ENCODE peak calls at places on chromosomes 5 and 9, in four cellular contexts. S is renal cortical epithelial cell, D is NCI-H2029 treated with DMSO at 0.1 percent for 48 hours, Y is PC-9. L is an unnamed sample.

GRCh38 chr9:122071716-122072115 is 21.4 kb downstream of the TTLL11 start:
- DNase-seq in S (no peak), D (no peak), Y (no peak), L (no peak)

GRCh38 chr5:140249536-140249935 is 53.4 kb downstream of the PFDN1 start:
- DNase-seq in S (no peak), D (no peak), Y (no peak), L (no peak)

GRCh38 chr9:84940294-84940693 is 270.8 kb downstream of the NTRK2 start:
- DNase-seq in D (no peak), Y (no peak), S (peak), L (peak)

GRCh38 chr5:30749971-30750370 is 443.5 kb upstream of the CDH6 start:
- DNase-seq in D (no peak), S (peak), Y (no peak), L (no peak)

GRCh38 chr5:32363030-32363429 is 50.3 kb upstream of the MTMR12 start:
- DNase-seq in D (no peak), Y (no peak), S (no peak), L (no peak)

GRCh38 chr5:139695183-139695573 is 47.0 kb downstream of the CXXC5 start:
- DNase-seq in D (no peak), Y (no peak), S (no peak), L (no peak)

GRCh38 chr5:78750281-78750680 is 101.7 kb upstream of the LHFPL2 start:
- DNase-seq in S (no peak), Y (no peak), D (no peak), L (no peak)

GRCh38 chr9:113541019-113541900 is 77.7 kb downstream of the RGS3 start:
- DNase-seq in D (peak), Y (peak), S (peak), L (no peak)

GRCh38 chr9:129990269-129991005 is 52.6 kb downstream of the FNBP1 start:
- DNase-seq in D (no peak), Y (no peak), S (no peak), L (no peak)

GRCh38 chr9:110207071-110207923 is 662 bp downstream of the C9orf152 start:
- DNase-seq in Y (peak), D (peak), S (no peak), L (no peak)

GRCh38 chr5:125484272-125485002 is 738.0 kb upstream of the ZNF608 start:
- DNase-seq in S (peak), D (peak), Y (no peak), L (peak)

GRCh38 chr9:134626141-134626423 is 15.5 kb upstream of the COL5A1 start:
- DNase-seq in D (no peak), S (no peak), Y (no peak), L (no peak)

GRCh38 chr5:6634327-6634713 is 1.1 kb downstream of the SRD5A1 start:
- DNase-seq in Y (no peak), S (no peak), D (no peak), L (no peak)

GRCh38 chr5:125316386-125316785 is 569.9 kb upstream of the ZNF608 start:
- DNase-seq in D (no peak), S (no peak), Y (no peak), L (no peak)

GRCh38 chr5:150409638-150410523 is 2.8 kb downstream of the CD74 start:
- DNase-seq in Y (peak), S (peak), D (peak), L (peak)

GRCh38 chr9:128203842-128204551 is 818 bp downstream of the DNM1 start:
- DNase-seq in D (no peak), Y (peak), S (no peak), L (no peak)

GRCh38 chr5:15105799-15106393 is 234.3 kb upstream of the ANKH start:
- DNase-seq in Y (peak), D (peak), S (peak), L (peak)

GRCh38 chr5:15510092-15510491 is 10.1 kb downstream of the FBXL7 start:
- DNase-seq in D (no peak), S (no peak), Y (no peak), L (no peak)

GRCh38 chr5:180340856-180341255 is 12.3 kb downstream of the GFPT2 start:
- DNase-seq in S (no peak), Y (no peak), D (no peak), L (no peak)

GRCh38 chr9:107637421-107638420 is 148.2 kb upstream of the KLF4 start:
- DNase-seq in D (peak), S (peak), Y (peak), L (no peak)

GRCh38 chr5:143966280-143966679 is 154.3 kb downstream of the HMHB1 start:
- DNase-seq in S (no peak), D (no peak), Y (no peak), L (no peak)

GRCh38 chr9:4638968-4639367 is 23.1 kb upstream of the PLPP6 start:
- DNase-seq in D (no peak), Y (no peak), S (no peak), L (no peak)

GRCh38 chr9:71762900-71763653 is 5.2 kb downstream of the CEMIP2 start:
- DNase-seq in D (no peak), S (peak), Y (no peak), L (no peak)

GRCh38 chr9:81546498-81546897 is 142.8 kb downstream of the TLE1 start:
- DNase-seq in S (no peak), D (no peak), Y (no peak), L (no peak)

GRCh38 chr9:122268041-122268814 is 3.5 kb downstream of the MRRF start:
- DNase-seq in Y (no peak), S (no peak), D (no peak), L (no peak)

GRCh38 chr5:172370648-172371248 is 83.6 kb downstream of the SH3PXD2B start:
- DNase-seq in S (peak), Y (no peak), D (no peak), L (no peak)

GRCh38 chr5:39531299-39531698 is 106.5 kb upstream of the DAB2 start:
- DNase-seq in D (no peak), S (no peak), Y (no peak), L (no peak)

GRCh38 chr5:134833340-134834032 is 12.3 kb upstream of the C5orf24 start:
- DNase-seq in Y (no peak), S (no peak), D (no peak), L (no peak)

GRCh38 chr5:131633830-131634229 is 1.2 kb downstream of the RAPGEF6 start:
- DNase-seq in Y (no peak), D (no peak), S (no peak), L (no peak)

GRCh38 chr5:153523831-153524230 is 33.4 kb downstream of the GRIA1 start:
- DNase-seq in S (peak), D (no peak), Y (no peak), L (peak)

GRCh38 chr5:98042961-98043360 is 730.5 kb upstream of the RGMB start:
- DNase-seq in S (no peak), Y (no peak), D (no peak), L (no peak)

GRCh38 chr5:98938459-98938858 is 9.7 kb upstream of the CHD1 start:
- DNase-seq in S (peak), D (no peak), Y (no peak), L (no peak)